ENCODE peak calls at places on chromosomes 12 and 14, in six cellular contexts. One of them, this sample, is unnamed.

GRCh38 chr14:77985235-77985634 is 184.9 kb upstream of the NRXN3 start:
- DNase-seq in HCT116: no peak
- DNase-seq in K562: no peak
- DNase-seq in H1: no peak
- DNase-seq in HepG2: no peak
- DNase-seq in GM12878: no peak
- DNase-seq in this sample: no peak

GRCh38 chr14:94612174-94612573 is at the start of gene SERPINA3:
- DNase-seq in HCT116: no peak
- DNase-seq in K562: no peak
- DNase-seq in H1: no peak
- DNase-seq in HepG2: peak; percentile 91
- DNase-seq in GM12878: no peak
- DNase-seq in this sample: no peak

GRCh38 chr12:39378346-39378745 is 64.6 kb downstream of the KIF21A start:
- DNase-seq in HCT116: no peak
- DNase-seq in K562: no peak
- DNase-seq in H1: no peak
- DNase-seq in HepG2: no peak
- DNase-seq in GM12878: no peak
- DNase-seq in this sample: no peak

GRCh38 chr12:48247181-48247966 is 44.3 kb upstream of the OR10AD1 start:
- DNase-seq in HCT116: no peak
- DNase-seq in K562: no peak
- DNase-seq in H1: no peak
- DNase-seq in HepG2: no peak
- DNase-seq in GM12878: no peak
- DNase-seq in this sample: no peak

GRCh38 chr12:119182701-119183493 is 4.2 kb downstream of the HSPB8 start:
- DNase-seq in HCT116: no peak
- DNase-seq in K562: no peak
- DNase-seq in H1: no peak
- DNase-seq in HepG2: no peak
- DNase-seq in GM12878: no peak
- DNase-seq in this sample: no peak

GRCh38 chr14:85575617-85575898 is 45.6 kb downstream of the FLRT2 start:
- DNase-seq in HCT116: no peak
- DNase-seq in K562: no peak
- DNase-seq in H1: no peak
- DNase-seq in HepG2: no peak
- DNase-seq in GM12878: no peak
- DNase-seq in this sample: peak; percentile 49

GRCh38 chr12:76720068-76720467 is 43.8 kb upstream of the ZDHHC17 start:
- DNase-seq in HCT116: no peak
- DNase-seq in K562: no peak
- DNase-seq in H1: no peak
- DNase-seq in HepG2: no peak
- DNase-seq in GM12878: no peak
- DNase-seq in this sample: no peak

GRCh38 chr14:75277000-75277795 is 1.4 kb upstream of the FOS start:
- DNase-seq in HCT116: no peak
- DNase-seq in K562: peak; percentile 86
- DNase-seq in H1: no peak
- DNase-seq in HepG2: peak; percentile 66
- DNase-seq in GM12878: no peak
- DNase-seq in this sample: no peak

GRCh38 chr14:103073367-103073875 is 10.6 kb upstream of the LBHD2 start:
- DNase-seq in HCT116: no peak
- DNase-seq in K562: no peak
- DNase-seq in H1: no peak
- DNase-seq in HepG2: no peak
- DNase-seq in GM12878: no peak
- DNase-seq in this sample: no peak

GRCh38 chr12:118029166-118029565 is 12.7 kb downstream of the RFC5 start:
- DNase-seq in HCT116: no peak
- DNase-seq in K562: no peak
- DNase-seq in H1: no peak
- DNase-seq in HepG2: no peak
- DNase-seq in GM12878: no peak
- DNase-seq in this sample: no peak
- H3K4me1 ChIP-seq in HCT116: peaks cover 6% of the 10 kb centered on the region
- H3K4me1 ChIP-seq in K562: no peaks in the 10 kb centered on the region
- H3K4me1 ChIP-seq in H1: no peaks in the 10 kb centered on the region
- H3K4me1 ChIP-seq in HepG2: no peaks in the 10 kb centered on the region
- H3K4me1 ChIP-seq in GM12878: no peaks in the 10 kb centered on the region
- H3K4me1 ChIP-seq in this sample: no peaks in the 10 kb centered on the region

GRCh38 chr14:69685716-69686115 is 74.3 kb downstream of the SUSD6 start:
- DNase-seq in HCT116: no peak
- DNase-seq in K562: no peak
- DNase-seq in H1: no peak
- DNase-seq in HepG2: peak; percentile 62
- DNase-seq in GM12878: no peak
- DNase-seq in this sample: no peak
- TF ChIP-seq ZNF274 in HCT116: no peak
- TF ChIP-seq ZNF274 in K562: no peak
- TF ChIP-seq ZNF274 in H1: no peak
- TF ChIP-seq ZNF274 in HepG2: no peak
- TF ChIP-seq ZNF274 in GM12878: no peak
- TF ChIP-seq ZNF274 in this sample: no peak

DNA sequence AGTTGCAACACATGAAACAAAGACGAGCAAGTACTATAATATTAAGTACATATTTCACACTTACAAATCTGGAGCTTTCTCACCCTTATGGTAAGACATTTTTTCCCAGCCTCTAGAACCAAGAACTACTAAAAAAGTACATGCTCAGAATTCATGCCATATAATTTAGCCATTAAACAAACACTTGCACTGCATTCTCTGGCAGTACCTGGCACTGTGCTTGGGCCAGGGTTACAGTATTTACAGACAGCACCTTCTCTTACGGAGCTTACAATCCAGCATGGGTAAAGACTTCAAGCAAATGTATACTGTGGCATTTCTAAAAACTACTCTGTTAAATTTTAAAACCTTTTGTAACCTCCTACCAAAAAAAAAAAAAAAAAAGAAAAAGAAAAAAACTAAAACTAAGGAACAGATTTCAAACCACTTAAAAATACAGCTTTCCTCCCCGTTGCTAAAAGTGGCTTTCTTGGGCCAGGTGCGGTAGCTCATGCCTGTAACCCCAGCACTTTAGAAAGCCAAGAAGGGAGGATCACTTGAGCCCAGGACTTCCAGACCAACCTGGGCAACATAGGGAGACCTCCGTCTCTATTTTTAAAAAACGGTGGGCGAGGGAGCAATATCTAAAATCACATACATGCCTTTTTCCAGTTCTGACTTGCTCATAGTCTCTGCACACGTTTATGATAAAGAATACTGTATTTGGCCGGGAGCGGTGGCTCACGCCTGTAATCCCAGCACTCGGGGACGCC is 944 bp downstream of the GNPTAB start:
- DNase-seq in HCT116: no peak
- DNase-seq in K562: no peak
- DNase-seq in H1: no peak
- DNase-seq in HepG2: no peak
- DNase-seq in GM12878: no peak
- DNase-seq in this sample: no peak
- H3K4me1 ChIP-seq in HCT116: peaks cover 9% of the 10 kb centered on the region
- H3K4me1 ChIP-seq in K562: peaks cover 14% of the 10 kb centered on the region
- H3K4me1 ChIP-seq in H1: peaks cover 3% of the 10 kb centered on the region
- H3K4me1 ChIP-seq in HepG2: peaks cover 29% of the 10 kb centered on the region
- H3K4me1 ChIP-seq in GM12878: peaks cover 7% of the 10 kb centered on the region
- H3K4me1 ChIP-seq in this sample: no peaks in the 10 kb centered on the region

GRCh38 chr12:108729612-108730336 is 1.5 kb downstream of the CORO1C start:
- DNase-seq in HCT116: no peak
- DNase-seq in K562: no peak
- DNase-seq in H1: no peak
- DNase-seq in HepG2: peak; percentile 37
- DNase-seq in GM12878: no peak
- DNase-seq in this sample: no peak

GRCh38 chr12:108728820-108729611 is 2.3 kb downstream of the CORO1C start:
- DNase-seq in HCT116: no peak
- DNase-seq in K562: no peak
- DNase-seq in H1: no peak
- DNase-seq in HepG2: no peak
- DNase-seq in GM12878: no peak
- DNase-seq in this sample: no peak

GRCh38 chr12:108731105-108731865 is at the start of gene CORO1C:
- DNase-seq in HCT116: peak; percentile 92
- DNase-seq in K562: peak; percentile 95
- DNase-seq in H1: peak; percentile 89
- DNase-seq in HepG2: peak; percentile 92
- DNase-seq in GM12878: peak; percentile 90
- DNase-seq in this sample: peak; percentile 95

GRCh38 chr12:108730337-108731104 is 797 bp downstream of the CORO1C start:
- DNase-seq in HCT116: peak; percentile 12
- DNase-seq in K562: peak; percentile 69
- DNase-seq in H1: peak; percentile 57
- DNase-seq in HepG2: peak; percentile 54
- DNase-seq in GM12878: no peak
- DNase-seq in this sample: peak; percentile 69

DNA sequence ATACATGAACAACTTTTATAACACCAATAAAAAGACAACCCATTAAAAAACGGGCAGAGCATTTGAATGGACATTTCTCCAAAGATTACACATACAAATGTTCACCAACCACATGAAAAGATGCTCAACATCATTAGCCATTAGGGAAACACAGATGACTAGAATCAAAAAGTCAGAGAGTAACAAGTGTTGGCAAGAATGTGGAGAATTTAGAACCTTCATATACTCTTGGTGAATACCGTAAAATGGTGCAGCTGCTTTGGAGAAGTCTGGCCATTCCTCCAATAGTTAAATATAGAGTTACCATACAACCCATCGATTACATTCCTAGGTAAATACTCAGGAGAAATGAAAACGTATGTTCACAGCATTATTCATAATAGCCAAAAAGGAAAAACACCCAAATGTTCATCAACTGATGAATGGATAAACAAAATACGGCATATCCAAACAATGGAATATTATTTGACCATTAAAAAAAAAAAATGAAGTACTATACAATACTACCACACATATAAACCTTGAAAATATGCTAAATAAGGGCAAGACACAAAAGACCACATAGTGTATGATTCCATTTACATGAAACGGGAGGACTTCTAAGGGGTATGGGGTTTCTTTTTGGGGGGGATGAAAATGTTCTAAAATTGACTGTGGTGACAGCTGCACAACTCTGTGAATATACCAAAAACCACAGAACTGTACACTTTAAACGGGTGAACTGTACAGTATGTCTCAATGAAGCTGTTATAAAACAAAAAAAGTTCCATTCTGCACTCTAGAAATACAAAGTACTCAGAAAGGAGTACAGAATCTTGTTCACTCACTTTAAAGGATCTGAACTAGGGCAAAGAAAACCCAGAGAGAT is 3.2 kb downstream of the CORO1C start:
- DNase-seq in HCT116: no peak
- DNase-seq in K562: no peak
- DNase-seq in H1: no peak
- DNase-seq in HepG2: no peak
- DNase-seq in GM12878: no peak
- DNase-seq in this sample: no peak
- TF ChIP-seq ZNF274 in HCT116: no peak
- TF ChIP-seq ZNF274 in K562: no peak
- TF ChIP-seq ZNF274 in H1: no peak
- TF ChIP-seq ZNF274 in HepG2: no peak
- TF ChIP-seq ZNF274 in GM12878: no peak
- TF ChIP-seq ZNF274 in this sample: no peak

GRCh38 chr12:51969643-51970042 is 18.1 kb downstream of the ACVR1B start:
- DNase-seq in HCT116: no peak
- DNase-seq in K562: no peak
- DNase-seq in H1: no peak
- DNase-seq in HepG2: no peak
- DNase-seq in GM12878: no peak
- DNase-seq in this sample: no peak
- H3K4me1 ChIP-seq in HCT116: peaks cover 17% of the 10 kb centered on the region
- H3K4me1 ChIP-seq in K562: peaks cover 10% of the 10 kb centered on the region
- H3K4me1 ChIP-seq in H1: peaks cover 12% of the 10 kb centered on the region
- H3K4me1 ChIP-seq in HepG2: peaks cover 40% of the 10 kb centered on the region
- H3K4me1 ChIP-seq in GM12878: peaks cover 30% of the 10 kb centered on the region
- H3K4me1 ChIP-seq in this sample: peaks cover 3% of the 10 kb centered on the region

DNA sequence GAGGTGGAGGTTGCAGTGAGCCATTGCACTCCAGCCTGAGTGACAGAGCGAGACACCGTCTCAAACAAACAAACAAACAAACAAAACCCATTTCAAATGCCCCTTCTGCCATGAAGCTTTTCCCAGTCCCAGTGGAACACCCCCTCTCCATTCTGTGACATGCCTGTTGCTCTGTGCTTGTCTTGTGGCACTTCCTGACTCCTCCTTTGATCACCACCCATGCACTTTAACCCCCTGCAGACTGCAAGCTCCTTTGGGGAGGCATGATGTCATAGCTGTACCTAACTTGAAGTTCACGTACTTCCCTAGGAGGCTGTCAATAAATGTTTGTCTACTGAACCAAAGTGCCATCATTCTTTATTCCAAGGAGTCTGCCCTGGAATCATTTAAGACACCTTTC is 64.7 kb downstream of the TMCC3 start:
- DNase-seq in HCT116: no peak
- DNase-seq in K562: no peak
- DNase-seq in H1: no peak
- DNase-seq in HepG2: no peak
- DNase-seq in GM12878: no peak
- DNase-seq in this sample: no peak
- TF ChIP-seq ZNF274 in HCT116: no peak
- TF ChIP-seq ZNF274 in K562: no peak
- TF ChIP-seq ZNF274 in H1: no peak
- TF ChIP-seq ZNF274 in HepG2: no peak
- TF ChIP-seq ZNF274 in GM12878: no peak
- TF ChIP-seq ZNF274 in this sample: no peak

DNA sequence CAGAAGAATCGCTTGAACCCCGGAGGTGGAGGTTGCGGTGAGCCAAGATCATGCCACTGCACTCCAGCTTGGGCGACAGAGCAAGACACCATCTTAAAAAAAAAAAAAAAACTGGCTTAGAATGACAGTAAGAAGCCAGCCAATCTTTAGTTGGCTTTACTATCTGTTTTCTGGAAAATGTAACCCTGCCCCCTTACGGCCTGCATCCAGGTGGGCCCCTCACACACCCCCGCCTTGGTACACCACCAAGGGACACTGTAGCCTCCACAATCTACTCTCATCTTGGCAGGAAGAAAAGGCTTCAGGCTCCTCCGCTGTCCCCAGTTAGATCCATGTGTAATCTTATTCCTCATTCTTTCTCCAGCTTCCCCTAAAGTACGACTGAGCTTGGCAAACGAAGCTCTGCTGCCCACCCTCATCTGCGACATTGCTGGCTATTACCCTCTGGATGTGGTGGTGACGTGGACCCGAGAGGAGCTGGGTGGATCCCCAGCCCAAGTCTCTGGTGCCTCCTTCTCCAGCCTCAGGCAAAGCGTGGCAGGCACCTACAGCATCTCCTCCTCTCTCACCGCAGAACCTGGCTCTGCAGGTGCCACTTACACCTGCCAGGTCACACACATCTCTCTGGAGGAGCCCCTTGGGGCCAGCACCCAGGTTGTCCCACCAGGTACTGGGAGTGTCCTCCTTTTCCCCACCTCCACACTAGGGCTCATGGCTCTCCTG is 6.6 kb downstream of the TAPBPL start:
- DNase-seq in HCT116: no peak
- DNase-seq in K562: no peak
- DNase-seq in H1: no peak
- DNase-seq in HepG2: no peak
- DNase-seq in GM12878: no peak
- DNase-seq in this sample: no peak
- H3K4me1 ChIP-seq in HCT116: no peaks in the 10 kb centered on the region
- H3K4me1 ChIP-seq in K562: no peaks in the 10 kb centered on the region
- H3K4me1 ChIP-seq in H1: no peaks in the 10 kb centered on the region
- H3K4me1 ChIP-seq in HepG2: peaks cover under 1% of the 10 kb centered on the region
- H3K4me1 ChIP-seq in GM12878: peaks cover 38% of the 10 kb centered on the region
- H3K4me1 ChIP-seq in this sample: no peaks in the 10 kb centered on the region

This sample was measured in NT2/D1.